ENCODE peak calls at places on chromosomes 12 and 14, in seven cellular contexts. M is neuronal stem cell, E is IMR-90, S is PC-9, Y is PC-3, B is mesenchymal stem cell, I is H9. H is an unnamed sample. For H3K27me3 and H3K4me1, the result is how much of the 10 kb centered on the place peaks cover.

GRCh38 chr12:131639270-131639940 is 71.5 kb upstream of the SFSWAP start:
- DNase-seq in E (no peak), S (no peak), B (no peak), I (peak), M (no peak), Y (no peak), H (no peak)

GRCh38 chr12:131176266-131176665 is 222.6 kb downstream of the ADGRD1 start:
- DNase-seq in M (no peak), Y (no peak), B (no peak), I (no peak), E (no peak), S (no peak), H (no peak)

GRCh38 chr12:20220339-20220738 is 148.0 kb upstream of the PDE3A start:
- DNase-seq in B (peak), I (peak), Y (peak), S (no peak), E (peak), M (no peak), H (peak)

GRCh38 chr12:46207644-46208043 is 61.2 kb downstream of the SLC38A1 start:
- DNase-seq in S (no peak), Y (no peak), I (no peak), M (no peak), E (no peak), B (no peak), H (no peak)

GRCh38 chr12:40829738-40830144 is 137.5 kb downstream of the CNTN1 start:
- DNase-seq in Y (peak), M (no peak), S (peak), I (no peak), B (no peak), E (no peak), H (no peak)

GRCh38 chr12:544941-545635 is 85.3 kb downstream of the B4GALNT3 start:
- DNase-seq in B (no peak), E (no peak), M (no peak), I (no peak), Y (no peak), S (no peak), H (no peak)

GRCh38 chr12:47124451-47124850 is 44.7 kb upstream of the AMIGO2 start:
- DNase-seq in Y (peak), S (no peak), M (no peak), I (no peak), B (peak), E (peak), H (no peak)

GRCh38 chr14:66746316-66747006 is 238.5 kb downstream of the GPHN start:
- DNase-seq in I (no peak), Y (peak), M (peak), B (peak), E (peak), S (no peak), H (peak)

GRCh38 chr14:74765721-74766120 is 2.6 kb downstream of the YLPM1 start:
- DNase-seq in E (no peak), B (no peak), M (no peak), S (no peak), I (no peak), Y (no peak), H (no peak)

GRCh38 chr12:112294793-112295192 is 87.4 kb downstream of the HECTD4 start:
- DNase-seq in S (no peak), Y (peak), M (no peak), E (peak), I (no peak), B (peak), H (no peak)

GRCh38 chr14:105150368-105151111 is 18.0 kb downstream of the JAG2 start:
- DNase-seq in I (no peak), S (no peak), E (no peak), B (no peak), Y (no peak), M (no peak), H (no peak)

GRCh38 chr12:77916276-77916675 is 85.6 kb downstream of the NAV3 start:
- DNase-seq in I (no peak), Y (no peak), E (no peak), M (no peak), B (no peak), S (no peak), H (peak)

GRCh38 chr14:85573406-85573805 is 43.5 kb downstream of the FLRT2 start:
- DNase-seq in S (no peak), B (peak), Y (no peak), I (no peak), M (no peak), E (no peak), H (no peak)

GRCh38 chr12:129877383-129877782 is 26.4 kb downstream of the TMEM132D start:
- DNase-seq in S (no peak), E (no peak), I (no peak), B (no peak), M (no peak), Y (no peak), H (no peak)

GRCh38 chr12:26274441-26275312 is 79.3 kb downstream of the SSPN start:
- DNase-seq in S (peak), E (peak), I (peak), B (peak), M (no peak), Y (peak), H (peak)

GRCh38 chr12:56694161-56694560 is 6.1 kb upstream of the PTGES3 start:
- DNase-seq in I (no peak), E (no peak), B (no peak), Y (no peak), S (no peak), M (no peak), H (no peak)

GRCh38 chr12:22821985-22822384 is 197.0 kb downstream of the ETNK1 start:
- DNase-seq in Y (no peak), S (no peak), E (no peak), I (no peak), M (no peak), B (peak), H (no peak)

GRCh38 chr12:43079481-43079880 is 472.5 kb downstream of the ADAMTS20 start:
- DNase-seq in S (no peak), B (no peak), M (no peak), Y (no peak), I (no peak), E (no peak), H (no peak)

GRCh38 chr12:32455607-32456063 is 56.3 kb downstream of the FGD4 start:
- DNase-seq in Y (peak), E (peak), M (peak), B (peak), S (peak), I (no peak), H (peak)

GRCh38 chr12:13094349-13094748 is 9.1 kb downstream of the GSG1 start:
- DNase-seq in S (peak), I (no peak), B (peak), Y (peak), M (no peak), E (peak), H (no peak)

GRCh38 chr12:107526555-107527180 is 158.9 kb upstream of the PWP1 start:
- DNase-seq in M (no peak), E (no peak), I (no peak), S (no peak), B (no peak), Y (no peak), H (no peak)

GRCh38 chr12:2110127-2110526 is 57.3 kb downstream of the CACNA1C start:
- DNase-seq in S (no peak), I (no peak), E (no peak), Y (no peak), B (no peak), M (no peak), H (no peak)

DNA sequence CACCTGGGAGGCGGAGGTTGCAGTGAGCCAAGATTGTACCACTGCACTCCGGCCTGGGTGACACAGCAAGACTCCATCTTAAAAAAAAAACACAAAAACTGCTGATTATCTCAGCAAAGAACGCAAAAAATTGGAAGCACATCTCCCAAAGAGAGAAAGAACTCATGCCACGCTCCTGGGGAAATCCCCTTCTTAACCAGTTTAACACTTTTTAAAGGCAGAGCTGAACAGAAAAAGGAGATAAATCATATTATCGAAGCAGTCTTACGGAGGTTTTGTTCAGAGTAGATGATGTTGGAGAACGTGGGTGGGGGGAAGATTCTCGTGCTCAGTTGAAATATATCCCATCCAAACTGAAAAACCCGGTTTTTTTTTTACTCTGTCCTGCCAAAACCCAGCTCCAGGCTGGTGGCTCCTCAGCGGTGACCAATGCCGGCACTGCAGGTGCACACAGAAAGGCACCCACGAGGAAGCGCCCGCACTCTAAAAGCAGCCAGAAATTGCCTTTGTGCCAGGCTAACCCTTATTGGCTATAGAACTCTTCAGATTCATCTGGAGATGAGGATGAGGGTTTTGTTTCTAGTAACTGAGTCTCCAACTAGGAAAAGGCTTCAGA is 100.2 kb upstream of the PARP11 start:
- DNase-seq in E (no peak), M (no peak), I (peak), Y (no peak), B (no peak), S (no peak), H (no peak)
- H3K27me3 ChIP-seq in E (under half), M (under half), I (under half), Y (under half), B (under half), S (half or more), H (under half)

DNA sequence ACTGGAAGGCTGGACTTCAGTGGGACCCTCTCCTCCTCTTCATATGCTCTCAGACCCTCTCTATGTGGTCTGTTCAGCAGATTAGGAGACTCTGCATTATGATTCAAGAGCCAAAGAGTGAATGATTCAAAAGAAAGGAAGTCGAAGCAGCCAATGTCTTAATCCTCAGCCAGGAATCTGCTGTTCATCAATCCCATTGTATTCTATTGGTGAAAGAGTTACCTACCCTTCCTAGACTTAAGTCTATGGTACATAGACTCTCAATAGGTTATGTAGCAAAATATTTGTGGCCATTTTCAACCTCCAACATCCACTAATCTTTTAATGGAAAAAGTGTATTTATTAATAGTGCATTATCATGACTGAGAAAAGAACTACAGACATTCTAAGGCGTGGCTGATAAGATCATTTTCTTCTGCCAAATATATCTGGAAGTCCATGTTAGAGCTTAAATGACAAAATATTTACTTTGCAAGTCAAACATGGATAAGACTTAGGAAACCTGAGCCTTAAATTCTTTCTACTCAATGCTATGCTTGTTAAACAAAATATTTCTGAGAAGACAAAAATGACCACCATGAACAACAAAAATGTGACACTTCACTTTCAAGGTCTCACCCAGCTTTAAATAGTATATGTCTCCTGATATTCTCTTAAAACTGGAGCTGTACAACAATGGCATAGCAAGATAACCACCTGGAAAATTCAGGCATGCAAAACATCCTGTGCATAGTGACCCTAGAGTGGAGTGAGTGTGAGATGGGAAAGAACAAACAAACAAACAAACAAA is 1100.6 kb downstream of the GALC start:
- DNase-seq in E (peak), I (no peak), S (no peak), B (no peak), M (no peak), Y (peak), H (peak)
- H3K4me1 ChIP-seq in E (under half), I (under half), S (under half), B (under half), M (under half), Y (under half), H (under half)

GRCh38 chr12:54300267-54300731 is 516 bp downstream of the NFE2 start:
- DNase-seq in S (no peak), Y (no peak), I (peak), E (no peak), B (no peak), M (no peak), H (no peak)

GRCh38 chr12:54299515-54300266 is 1.1 kb downstream of the NFE2 start:
- DNase-seq in I (no peak), Y (peak), E (no peak), B (no peak), S (no peak), M (no peak), H (no peak)

GRCh38 chr12:54301428-54302045 is 722 bp upstream of the NFE2 start:
- DNase-seq in Y (peak), I (peak), M (no peak), B (no peak), S (no peak), E (no peak), H (peak)

GRCh38 chr12:54298904-54299303 is 1.9 kb downstream of the NFE2 start:
- DNase-seq in M (no peak), B (no peak), I (no peak), Y (peak), S (no peak), E (no peak), H (no peak)

GRCh38 chr12:54300732-54301427 is at the start of gene NFE2:
- DNase-seq in I (peak), B (peak), E (peak), Y (peak), M (peak), S (peak), H (peak)
- H2AFZ ChIP-seq in I (no peak), B (peak), E (peak), Y (peak), M (peak), S (peak), H (peak)

DNA sequence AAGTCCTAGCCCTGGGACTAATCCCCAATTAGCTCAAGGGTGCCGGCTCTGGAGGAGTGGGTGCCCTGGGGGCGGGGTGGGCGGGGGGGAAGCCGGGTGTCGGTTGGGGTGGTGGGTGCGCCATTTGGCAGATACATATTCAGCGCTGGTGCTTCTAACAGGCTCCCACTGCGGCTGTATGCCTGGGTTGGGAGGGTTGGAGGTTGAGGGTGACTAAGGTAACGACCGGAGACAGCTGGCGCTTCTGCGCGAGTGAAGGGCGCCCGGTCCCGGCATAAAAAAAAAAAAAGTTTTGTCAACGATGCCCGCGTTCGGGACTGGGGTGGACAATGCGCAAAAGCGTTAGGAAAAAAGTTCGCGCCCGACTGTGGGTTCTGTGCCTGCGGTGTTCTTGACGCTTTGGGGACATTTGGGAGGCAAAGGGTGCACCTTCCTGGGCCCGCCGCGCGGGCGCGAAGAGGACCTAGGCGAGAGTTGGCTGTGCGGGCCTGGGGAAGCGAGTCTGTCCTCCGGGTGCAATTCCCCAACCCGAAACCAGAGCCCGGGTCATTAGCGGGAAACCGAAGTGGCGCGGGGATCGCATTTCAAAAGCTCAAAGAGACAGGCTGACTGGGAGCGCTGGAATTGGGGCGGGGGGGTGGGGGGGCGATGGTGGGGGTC is 19.2 kb downstream of the TBX3 start:
- DNase-seq in B (no peak), Y (peak), M (no peak), S (no peak), I (peak), E (no peak), H (peak)
- H3K27me3 ChIP-seq in B (under half), Y (under half), M (half or more), S (under half), I (half or more), E (under half), H (half or more)

GRCh38 chr14:23602181-23603095 is 23.8 kb upstream of the JPH4 start:
- DNase-seq in B (no peak), E (no peak), I (no peak), M (no peak), S (peak), Y (no peak), H (no peak)
- H3K4me1 ChIP-seq in B (under half), E (under half), I (under half), M (under half), S (under half), Y (under half), H (under half)

GRCh38 chr12:49295087-49296001 is at the start of gene PRPH:
- DNase-seq in I (peak), M (no peak), B (no peak), E (no peak), Y (no peak), S (no peak), H (peak)
- H2AFZ ChIP-seq in I (no peak), M (peak), B (peak), E (peak), Y (no peak), S (no peak), H (peak)

GRCh38 chr14:94768141-94768520 is 1.8 kb downstream of the GSC start:
- DNase-seq in M (no peak), Y (no peak), I (no peak), S (no peak), E (no peak), B (no peak), H (no peak)
- H3K27me3 ChIP-seq in M (half or more), Y (under half), I (half or more), S (under half), E (half or more), B (under half), H (half or more)

GRCh38 chr12:85656561-85656960 is 179.6 kb downstream of the RASSF9 start:
- DNase-seq in I (no peak), Y (no peak), S (no peak), E (no peak), B (no peak), M (no peak), H (no peak)

GRCh38 chr12:85654456-85654840 is 181.8 kb downstream of the RASSF9 start:
- DNase-seq in B (no peak), I (no peak), M (no peak), S (no peak), E (no peak), Y (no peak), H (no peak)

GRCh38 chr12:85657251-85657650 is 179.0 kb downstream of the RASSF9 start:
- DNase-seq in I (no peak), S (no peak), B (no peak), E (no peak), M (no peak), Y (no peak), H (no peak)

GRCh38 chr12:85657836-85658235 is 178.4 kb downstream of the RASSF9 start:
- DNase-seq in I (no peak), M (no peak), Y (no peak), E (no peak), B (no peak), S (no peak), H (no peak)

DNA sequence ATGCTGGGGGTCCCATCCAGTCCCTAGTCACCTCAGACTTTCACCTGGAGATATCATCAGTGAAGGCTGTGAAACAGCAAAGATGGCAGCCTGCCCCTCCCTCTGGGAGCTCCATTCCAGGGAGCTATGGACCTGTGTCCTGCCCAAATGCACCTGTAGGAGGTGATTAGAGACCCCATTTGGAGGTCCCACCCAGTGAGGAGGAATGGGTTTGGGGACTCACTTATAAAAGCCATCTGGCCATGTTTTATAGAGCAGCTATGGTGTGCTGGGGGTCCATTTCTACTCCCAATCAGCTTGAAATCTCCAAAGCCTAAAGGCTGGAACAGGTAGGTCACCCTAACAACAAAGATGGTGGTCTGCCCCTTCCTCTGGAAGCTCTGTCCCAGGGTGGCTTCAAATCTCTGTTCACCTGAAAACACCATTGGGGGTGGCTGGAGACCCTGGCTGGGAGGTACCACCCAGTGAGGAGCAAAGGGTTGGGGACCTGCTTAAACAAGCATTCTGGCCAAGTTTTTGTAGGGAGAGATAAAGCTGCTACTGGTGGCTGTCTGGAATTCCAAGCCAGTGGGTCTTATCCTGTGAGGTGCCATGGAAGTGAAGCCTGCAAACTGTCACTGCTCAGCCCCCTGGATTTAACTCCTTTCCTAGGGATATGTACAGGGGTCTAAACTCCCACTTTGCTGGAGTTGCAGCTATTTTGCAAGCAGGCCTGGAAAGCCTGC is 182.3 kb downstream of the RASSF9 start:
- DNase-seq in I (no peak), S (no peak), M (no peak), E (no peak), Y (no peak), B (no peak), H (no peak)
- H3K4me1 ChIP-seq in I (under half), S (under half), M (under half), E (under half), Y (under half), B (under half), H (under half)

GRCh38 chr14:20493634-20494033 is 11.7 kb upstream of the RNASE10 start:
- DNase-seq in S (no peak), I (no peak), M (no peak), B (no peak), E (no peak), Y (peak), H (no peak)

GRCh38 chr14:20492486-20492885 is 12.9 kb upstream of the RNASE10 start:
- DNase-seq in Y (no peak), S (no peak), I (no peak), E (peak), M (no peak), B (no peak), H (no peak)

GRCh38 chr14:20487402-20487742 is 18.0 kb upstream of the RNASE10 start:
- DNase-seq in S (no peak), E (no peak), M (no peak), B (no peak), I (no peak), Y (no peak), H (no peak)

GRCh38 chr14:20489093-20489994 is 16.0 kb upstream of the RNASE10 start:
- DNase-seq in S (peak), I (no peak), E (peak), B (no peak), Y (peak), M (no peak), H (no peak)

GRCh38 chr14:20490563-20490962 is 14.8 kb upstream of the RNASE10 start:
- DNase-seq in Y (no peak), S (no peak), I (no peak), M (no peak), B (no peak), E (no peak), H (no peak)
- H2AFZ ChIP-seq in Y (no peak), S (no peak), I (peak), M (peak), B (no peak), E (peak), H (peak)

H was measured in neural progenitor cell.